ENCODE peak calls at places on chromosomes 6 and 20, in four cellular contexts. V is RWPE2, A is PC-3, Q is brain microvascular endothelial cell. K is an unnamed sample.
A peak's percentile ranks its signal among the peaks of the same experiment; 100 is the strongest.

GRCh38 chr6:170041526-170041925 is 249.4 kb downstream of the DLL1 start:
- DNase-seq in V (peak; percentile 11), A (no peak), Q (no peak), K (no peak)

GRCh38 chr20:33493076-33493766 is 3.3 kb downstream of the CBFA2T2 start:
- DNase-seq in V (peak; percentile 41), A (no peak), Q (no peak), K (no peak)

GRCh38 chr6:20998748-20999448 is 464.6 kb downstream of the CDKAL1 start:
- DNase-seq in V (no peak), A (no peak), Q (no peak), K (no peak)

GRCh38 chr6:44237813-44238433 is 9.0 kb upstream of the HSP90AB1 start:
- DNase-seq in V (peak; percentile 73), A (peak; percentile 77), Q (peak; percentile 62), K (no peak)

GRCh38 chr6:150352321-150353296 is 16.2 kb upstream of the IYD start:
- DNase-seq in V (no peak), A (peak; percentile 14), Q (peak; percentile 85), K (no peak)

GRCh38 chr20:35648836-35649235 is 15.9 kb downstream of the CPNE1 start:
- DNase-seq in V (no peak), A (peak; percentile 15), Q (no peak), K (no peak)

GRCh38 chr6:162409986-162410715 is 317.4 kb downstream of the PRKN start:
- DNase-seq in V (no peak), A (no peak), Q (no peak), K (no peak)

GRCh38 chr20:63153254-63154221 is 62.4 kb downstream of the YTHDF1 start:
- DNase-seq in V (peak; percentile 75), A (no peak), Q (no peak), K (no peak)

GRCh38 chr20:9119776-9120175 is 50.9 kb downstream of the PLCB4 start:
- DNase-seq in V (no peak), A (peak; percentile 17), Q (no peak), K (peak; percentile 73)

GRCh38 chr20:9617940-9618339 is 103.5 kb downstream of the LAMP5 start:
- DNase-seq in V (no peak), A (peak; percentile 89), Q (peak; percentile 61), K (no peak)

GRCh38 chr6:89510393-89510792 is 77.4 kb downstream of the ANKRD6 start:
- DNase-seq in V (no peak), A (no peak), Q (no peak), K (no peak)

GRCh38 chr6:142152731-142153130 is 5.7 kb downstream of the VTA1 start:
- DNase-seq in V (no peak), A (peak; percentile 21), Q (peak; percentile 32), K (no peak)

GRCh38 chr6:39830444-39830843 is 38.3 kb downstream of the DAAM2 start:
- DNase-seq in V (no peak), A (no peak), Q (no peak), K (no peak)
- H3K27ac ChIP-seq in V (no peak overlapping the region), A (no peak overlapping the region), Q (no peak overlapping the region), K (no peak overlapping the region)

GRCh38 chr6:25748049-25748448 is 6.5 kb upstream of the SLC17A4 start:
- DNase-seq in V (no peak), A (no peak), Q (no peak), K (no peak)

GRCh38 chr6:25746968-25747367 is 7.6 kb upstream of the SLC17A4 start:
- DNase-seq in V (no peak), A (no peak), Q (no peak), K (no peak)

GRCh38 chr6:25747477-25747876 is 7.1 kb upstream of the SLC17A4 start:
- DNase-seq in V (no peak), A (no peak), Q (no peak), K (no peak)

GRCh38 chr6:25750911-25751310 is 3.6 kb upstream of the SLC17A4 start:
- DNase-seq in V (no peak), A (no peak), Q (no peak), K (no peak)

GRCh38 chr6:25749837-25750236 is 4.7 kb upstream of the SLC17A4 start:
- DNase-seq in V (no peak), A (no peak), Q (no peak), K (no peak)
- H3K27ac ChIP-seq in V (no peak overlapping the region), A (no peak overlapping the region), Q (no peak overlapping the region), K (no peak overlapping the region)

DNA sequence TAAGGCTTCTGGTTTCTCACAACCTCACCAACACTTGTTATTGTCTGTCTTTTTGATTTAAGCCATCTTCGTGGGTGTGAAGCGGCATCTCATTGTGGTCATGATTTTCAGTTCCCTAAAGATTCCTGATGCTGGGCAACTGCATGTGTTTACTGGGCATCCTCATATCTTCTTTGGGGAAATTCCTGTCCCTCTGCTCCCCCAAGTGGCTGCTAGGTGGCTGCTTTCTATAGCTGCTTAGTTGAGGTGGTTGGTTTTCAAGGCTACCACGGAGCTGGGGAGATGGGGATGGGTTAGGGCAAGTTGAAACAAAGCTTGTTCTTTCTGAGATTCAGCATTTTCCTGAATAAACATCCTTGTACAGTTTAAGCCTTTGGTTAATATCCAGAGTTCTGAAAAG is 403.9 kb upstream of the SULF2 start:
- DNase-seq in V (no peak), A (peak; percentile 63), Q (peak; percentile 4), K (peak; percentile 41)
- H3K27ac ChIP-seq in V (peak overlapping the region; percentile 13), A (no peak overlapping the region), Q (no peak overlapping the region), K (no peak overlapping the region)

GRCh38 chr6:39811835-39812345 is 19.7 kb downstream of the DAAM2 start:
- DNase-seq in V (no peak), A (no peak), Q (no peak), K (no peak)
- H3K27ac ChIP-seq in V (no peak overlapping the region), A (no peak overlapping the region), Q (no peak overlapping the region), K (no peak overlapping the region)

GRCh38 chr6:132868057-132868456 is 53.7 kb downstream of the RPS12 start:
- DNase-seq in V (no peak), A (no peak), Q (no peak), K (no peak)

GRCh38 chr6:132860254-132860653 is 45.9 kb downstream of the RPS12 start:
- DNase-seq in V (no peak), A (no peak), Q (no peak), K (no peak)

GRCh38 chr6:132867055-132867454 is 52.7 kb downstream of the RPS12 start:
- DNase-seq in V (no peak), A (no peak), Q (no peak), K (no peak)

GRCh38 chr6:132865364-132865763 is 51.0 kb downstream of the RPS12 start:
- DNase-seq in V (no peak), A (no peak), Q (no peak), K (no peak)

GRCh38 chr6:132863895-132864294 is 49.5 kb downstream of the RPS12 start:
- DNase-seq in V (no peak), A (no peak), Q (no peak), K (no peak)
- H3K27ac ChIP-seq in V (no peak overlapping the region), A (no peak overlapping the region), Q (no peak overlapping the region), K (no peak overlapping the region)

DNA sequence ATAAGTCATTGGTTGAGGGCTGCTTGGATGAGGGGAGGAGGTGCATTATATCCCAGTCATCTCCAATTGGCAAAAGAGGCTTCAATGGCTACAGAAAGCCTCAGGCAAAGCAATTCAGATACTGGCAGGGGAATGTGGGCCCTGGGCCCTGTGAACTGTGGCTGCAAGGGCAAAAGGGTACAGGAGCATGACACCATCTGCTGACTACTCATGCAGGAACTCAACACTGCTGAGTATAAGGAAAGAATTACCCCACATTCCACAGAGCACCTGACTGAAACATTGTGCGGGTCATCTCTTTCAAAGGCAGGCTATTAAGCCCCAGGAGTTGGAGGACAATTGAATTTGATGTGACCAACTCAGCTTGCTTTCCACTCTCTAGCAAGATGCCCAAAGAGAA is 92.1 kb upstream of the SPTLC3 start:
- DNase-seq in V (no peak), A (no peak), Q (no peak), K (no peak)
- H3K27ac ChIP-seq in V (no peak overlapping the region), A (no peak overlapping the region), Q (no peak overlapping the region), K (no peak overlapping the region)

K was measured in epithelial cell of prostate.